ENCODE peak calls at places on chromosomes 16 and 17, in six cellular contexts. One of them, this sample, is unnamed.

GRCh38 chr16:10767127-10767526 is 23.5 kb downstream of the NUBP1 start:
- DNase-seq in H9: no peak
- DNase-seq in mesenchymal stem cell: no peak
- DNase-seq in IMR-90: no peak
- DNase-seq in H1: no peak
- DNase-seq in neuronal stem cell: no peak
- DNase-seq in this sample: no peak

GRCh38 chr16:85173981-85174751 is 61.9 kb upstream of the CIBAR2 start:
- DNase-seq in H9: no peak
- DNase-seq in mesenchymal stem cell: peak; percentile 93
- DNase-seq in IMR-90: peak; percentile 89
- DNase-seq in H1: no peak
- DNase-seq in neuronal stem cell: no peak
- DNase-seq in this sample: peak; percentile 85

GRCh38 chr16:55628306-55628968 is 27.4 kb upstream of the SLC6A2 start:
- DNase-seq in H9: no peak
- DNase-seq in mesenchymal stem cell: no peak
- DNase-seq in IMR-90: no peak
- DNase-seq in H1: no peak
- DNase-seq in neuronal stem cell: no peak
- DNase-seq in this sample: peak; percentile 5

GRCh38 chr17:35486920-35487727 is 38.6 kb upstream of the SLFN13 start:
- DNase-seq in H9: no peak
- DNase-seq in mesenchymal stem cell: peak; percentile 35
- DNase-seq in IMR-90: peak; percentile 56
- DNase-seq in H1: peak; percentile 55
- DNase-seq in neuronal stem cell: no peak
- DNase-seq in this sample: no peak

GRCh38 chr16:84795338-84796053 is 24.3 kb upstream of the CRISPLD2 start:
- DNase-seq in H9: no peak
- DNase-seq in mesenchymal stem cell: peak; percentile 94
- DNase-seq in IMR-90: peak; percentile 100
- DNase-seq in H1: no peak
- DNase-seq in neuronal stem cell: no peak
- DNase-seq in this sample: peak; percentile 45

GRCh38 chr17:48819466-48819865 is 2.4 kb upstream of the TTLL6 start:
- DNase-seq in H9: no peak
- DNase-seq in mesenchymal stem cell: no peak
- DNase-seq in IMR-90: no peak
- DNase-seq in H1: no peak
- DNase-seq in neuronal stem cell: no peak
- DNase-seq in this sample: no peak

GRCh38 chr16:50303605-50304466 is 37.5 kb downstream of the ADCY7 start:
- DNase-seq in H9: peak; percentile 24
- DNase-seq in mesenchymal stem cell: peak; percentile 28
- DNase-seq in IMR-90: peak; percentile 70
- DNase-seq in H1: peak; percentile 42
- DNase-seq in neuronal stem cell: no peak
- DNase-seq in this sample: no peak

GRCh38 chr17:13143001-13143400 is 125.2 kb upstream of the ELAC2 start:
- DNase-seq in H9: no peak
- DNase-seq in mesenchymal stem cell: no peak
- DNase-seq in IMR-90: no peak
- DNase-seq in H1: no peak
- DNase-seq in neuronal stem cell: no peak
- DNase-seq in this sample: no peak

GRCh38 chr17:73363788-73364522 is 52.2 kb upstream of the CDC42EP4 start:
- DNase-seq in H9: peak; percentile 93
- DNase-seq in mesenchymal stem cell: no peak
- DNase-seq in IMR-90: no peak
- DNase-seq in H1: peak; percentile 59
- DNase-seq in neuronal stem cell: no peak
- DNase-seq in this sample: peak; percentile 72

GRCh38 chr17:17416400-17417360 is 60.1 kb upstream of the MED9 start:
- DNase-seq in H9: no peak
- DNase-seq in mesenchymal stem cell: peak; percentile 71
- DNase-seq in IMR-90: peak; percentile 87
- DNase-seq in H1: no peak
- DNase-seq in neuronal stem cell: no peak
- DNase-seq in this sample: no peak

GRCh38 chr16:26667271-26667703 is 399.4 kb upstream of the C16orf82 start:
- DNase-seq in H9: peak; percentile 46
- DNase-seq in mesenchymal stem cell: no peak
- DNase-seq in IMR-90: no peak
- DNase-seq in H1: peak; percentile 58
- DNase-seq in neuronal stem cell: peak; percentile 33
- DNase-seq in this sample: peak; percentile 22

GRCh38 chr17:65670667-65671371 is 109.4 kb upstream of the AXIN2 start:
- DNase-seq in H9: no peak
- DNase-seq in mesenchymal stem cell: no peak
- DNase-seq in IMR-90: no peak
- DNase-seq in H1: no peak
- DNase-seq in neuronal stem cell: no peak
- DNase-seq in this sample: no peak

GRCh38 chr17:76716834-76717205 is 6.1 kb upstream of the MXRA7 start:
- DNase-seq in H9: no peak
- DNase-seq in mesenchymal stem cell: peak; percentile 94
- DNase-seq in IMR-90: peak; percentile 93
- DNase-seq in H1: no peak
- DNase-seq in neuronal stem cell: no peak
- DNase-seq in this sample: no peak

GRCh38 chr16:50260206-50261159 is 5.9 kb upstream of the ADCY7 start:
- DNase-seq in H9: no peak
- DNase-seq in mesenchymal stem cell: no peak
- DNase-seq in IMR-90: no peak
- DNase-seq in H1: no peak
- DNase-seq in neuronal stem cell: no peak
- DNase-seq in this sample: no peak

GRCh38 chr17:77842906-77843249 is 115.6 kb upstream of the TNRC6C start:
- DNase-seq in H9: no peak
- DNase-seq in mesenchymal stem cell: no peak
- DNase-seq in IMR-90: no peak
- DNase-seq in H1: no peak
- DNase-seq in neuronal stem cell: no peak
- DNase-seq in this sample: no peak

GRCh38 chr17:41965694-41966375 is 760 bp upstream of the CNP start:
- DNase-seq in H9: peak; percentile 97
- DNase-seq in mesenchymal stem cell: peak; percentile 68
- DNase-seq in IMR-90: peak; percentile 38
- DNase-seq in H1: peak; percentile 82
- DNase-seq in neuronal stem cell: peak; percentile 50
- DNase-seq in this sample: peak; percentile 95

GRCh38 chr16:89026121-89026612 is 49.2 kb upstream of the CBFA2T3 start:
- DNase-seq in H9: no peak
- DNase-seq in mesenchymal stem cell: peak; percentile 24
- DNase-seq in IMR-90: no peak
- DNase-seq in H1: no peak
- DNase-seq in neuronal stem cell: no peak
- DNase-seq in this sample: no peak

GRCh38 chr17:80498242-80498919 is 22.0 kb upstream of the NPTX1 start:
- DNase-seq in H9: peak; percentile 57
- DNase-seq in mesenchymal stem cell: no peak
- DNase-seq in IMR-90: peak; percentile 47
- DNase-seq in H1: no peak
- DNase-seq in neuronal stem cell: peak; percentile 23
- DNase-seq in this sample: no peak

GRCh38 chr16:71343078-71343477 is 15.4 kb upstream of the CALB2 start:
- DNase-seq in H9: no peak
- DNase-seq in mesenchymal stem cell: no peak
- DNase-seq in IMR-90: no peak
- DNase-seq in H1: no peak
- DNase-seq in neuronal stem cell: no peak
- DNase-seq in this sample: no peak

GRCh38 chr16:64657316-64658011 is 464.4 kb downstream of the CDH11 start:
- DNase-seq in H9: no peak
- DNase-seq in mesenchymal stem cell: no peak
- DNase-seq in IMR-90: peak; percentile 37
- DNase-seq in H1: no peak
- DNase-seq in neuronal stem cell: no peak
- DNase-seq in this sample: no peak

GRCh38 chr17:80191720-80192265 is 22.0 kb downstream of the CARD14 start:
- DNase-seq in H9: no peak
- DNase-seq in mesenchymal stem cell: no peak
- DNase-seq in IMR-90: no peak
- DNase-seq in H1: no peak
- DNase-seq in neuronal stem cell: no peak
- DNase-seq in this sample: no peak

GRCh38 chr16:85715169-85716015 is 26.6 kb upstream of the GINS2 start:
- DNase-seq in H9: peak; percentile 61
- DNase-seq in mesenchymal stem cell: peak; percentile 57
- DNase-seq in IMR-90: peak; percentile 39
- DNase-seq in H1: no peak
- DNase-seq in neuronal stem cell: no peak
- DNase-seq in this sample: no peak

GRCh38 chr16:59021751-59022150 is 287.6 kb upstream of the GOT2 start:
- DNase-seq in H9: no peak
- DNase-seq in mesenchymal stem cell: peak; percentile 7
- DNase-seq in IMR-90: peak; percentile 32
- DNase-seq in H1: no peak
- DNase-seq in neuronal stem cell: no peak
- DNase-seq in this sample: no peak

DNA sequence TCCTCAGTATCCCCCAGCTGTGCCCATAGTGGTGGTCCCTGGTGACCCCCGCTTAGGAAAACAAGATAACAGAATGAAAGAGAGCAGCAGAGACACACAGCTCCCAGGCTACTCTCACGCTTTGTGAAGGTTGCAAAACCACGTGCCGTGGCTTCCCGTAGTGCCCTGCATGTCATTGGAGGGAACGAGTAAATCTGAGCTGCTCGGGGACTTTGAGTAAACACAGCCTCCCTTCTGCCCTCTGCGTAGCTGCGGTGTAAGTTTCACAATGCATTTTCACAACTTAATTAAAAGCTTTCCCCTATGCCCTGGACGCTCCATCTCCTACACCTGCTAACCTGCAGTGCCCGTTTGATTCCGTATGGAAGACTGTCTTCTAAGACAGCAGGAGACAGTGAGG is 116.2 kb upstream of the RCVRN start:
- DNase-seq in H9: no peak
- DNase-seq in mesenchymal stem cell: peak; percentile 73
- DNase-seq in IMR-90: peak; percentile 20
- DNase-seq in H1: no peak
- DNase-seq in neuronal stem cell: no peak
- DNase-seq in this sample: no peak
- H3K23ac ChIP-seq in H9: no peak overlapping the region
- H3K23ac ChIP-seq in mesenchymal stem cell: no peak overlapping the region
- H3K23ac ChIP-seq in IMR-90: no peak overlapping the region
- H3K23ac ChIP-seq in H1: no peak overlapping the region
- H3K23ac ChIP-seq in neuronal stem cell: no peak overlapping the region
- H3K23ac ChIP-seq in this sample: no peak overlapping the region

GRCh38 chr17:40290629-40291296 is 3.1 kb downstream of the CDC6 start:
- DNase-seq in H9: no peak
- DNase-seq in mesenchymal stem cell: peak; percentile 97
- DNase-seq in IMR-90: peak; percentile 97
- DNase-seq in H1: no peak
- DNase-seq in neuronal stem cell: no peak
- DNase-seq in this sample: peak; percentile 79

GRCh38 chr17:40284085-40284713 is 3.5 kb upstream of the CDC6 start:
- DNase-seq in H9: no peak
- DNase-seq in mesenchymal stem cell: peak; percentile 85
- DNase-seq in IMR-90: peak; percentile 83
- DNase-seq in H1: no peak
- DNase-seq in neuronal stem cell: no peak
- DNase-seq in this sample: peak; percentile 56

GRCh38 chr17:40286473-40286872 is 1.2 kb upstream of the CDC6 start:
- DNase-seq in H9: no peak
- DNase-seq in mesenchymal stem cell: no peak
- DNase-seq in IMR-90: no peak
- DNase-seq in H1: no peak
- DNase-seq in neuronal stem cell: no peak
- DNase-seq in this sample: no peak

GRCh38 chr17:40287159-40287493 is 553 bp upstream of the CDC6 start:
- DNase-seq in H9: no peak
- DNase-seq in mesenchymal stem cell: no peak
- DNase-seq in IMR-90: no peak
- DNase-seq in H1: no peak
- DNase-seq in neuronal stem cell: no peak
- DNase-seq in this sample: no peak

GRCh38 chr17:40287494-40288369 is at the start of gene CDC6:
- DNase-seq in H9: peak; percentile 100
- DNase-seq in mesenchymal stem cell: peak; percentile 99
- DNase-seq in IMR-90: peak; percentile 99
- DNase-seq in H1: peak; percentile 96
- DNase-seq in neuronal stem cell: peak; percentile 99
- DNase-seq in this sample: peak; percentile 100
- H4K8ac ChIP-seq in H9: no peak within 1 kb of the TSS
- H4K8ac ChIP-seq in mesenchymal stem cell: peak within 1 kb of the TSS; percentile 55
- H4K8ac ChIP-seq in IMR-90: peak within 1 kb of the TSS; percentile 96
- H4K8ac ChIP-seq in H1: peak within 1 kb of the TSS; percentile 98
- H4K8ac ChIP-seq in neuronal stem cell: no peak within 1 kb of the TSS
- H4K8ac ChIP-seq in this sample: no peak within 1 kb of the TSS

GRCh38 chr17:2814499-2815341 is 18.5 kb downstream of the RAP1GAP2 start:
- DNase-seq in H9: peak; percentile 32
- DNase-seq in mesenchymal stem cell: no peak
- DNase-seq in IMR-90: no peak
- DNase-seq in H1: no peak
- DNase-seq in neuronal stem cell: no peak
- DNase-seq in this sample: no peak
- H3K23ac ChIP-seq in H9: no peak overlapping the region
- H3K23ac ChIP-seq in mesenchymal stem cell: no peak overlapping the region
- H3K23ac ChIP-seq in IMR-90: no peak overlapping the region
- H3K23ac ChIP-seq in H1: no peak overlapping the region
- H3K23ac ChIP-seq in neuronal stem cell: peak overlapping the region; percentile 69
- H3K23ac ChIP-seq in this sample: no peak overlapping the region

GRCh38 chr16:81077077-81077940 is at the start of gene C16orf46:
- DNase-seq in H9: peak; percentile 99
- DNase-seq in mesenchymal stem cell: peak; percentile 97
- DNase-seq in IMR-90: peak; percentile 95
- DNase-seq in H1: peak; percentile 100
- DNase-seq in neuronal stem cell: peak; percentile 95
- DNase-seq in this sample: peak; percentile 98
- H4K8ac ChIP-seq in H9: no peak within 1 kb of the TSS
- H4K8ac ChIP-seq in mesenchymal stem cell: peak within 1 kb of the TSS; percentile 93
- H4K8ac ChIP-seq in IMR-90: peak within 1 kb of the TSS; percentile 99
- H4K8ac ChIP-seq in H1: peak within 1 kb of the TSS; percentile 90
- H4K8ac ChIP-seq in neuronal stem cell: peak within 1 kb of the TSS; percentile 86
- H4K8ac ChIP-seq in this sample: no peak within 1 kb of the TSS

DNA sequence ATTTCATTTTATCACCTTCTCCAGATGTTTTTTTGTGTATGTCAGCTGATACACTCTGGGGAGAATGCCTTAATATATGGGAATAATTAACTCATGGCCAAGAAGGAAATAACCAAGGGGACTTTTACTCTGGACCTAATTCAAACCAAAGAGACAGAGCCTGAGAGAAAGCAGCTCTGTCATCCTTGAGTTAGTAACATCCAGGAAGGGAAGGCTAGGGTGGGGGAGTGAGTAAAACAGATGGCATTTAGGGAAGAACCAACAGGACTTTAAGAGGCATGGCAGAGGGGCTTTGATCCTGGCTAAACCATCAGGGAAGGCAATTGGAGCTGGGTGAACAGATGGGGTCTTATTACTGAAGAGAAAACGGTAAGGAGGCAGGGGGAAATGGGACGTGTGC is 2.4 kb upstream of the SMPD3 start:
- DNase-seq in H9: no peak
- DNase-seq in mesenchymal stem cell: no peak
- DNase-seq in IMR-90: no peak
- DNase-seq in H1: no peak
- DNase-seq in neuronal stem cell: no peak
- DNase-seq in this sample: no peak
- H3K23ac ChIP-seq in H9: no peak overlapping the region
- H3K23ac ChIP-seq in mesenchymal stem cell: no peak overlapping the region
- H3K23ac ChIP-seq in IMR-90: no peak overlapping the region
- H3K23ac ChIP-seq in H1: no peak overlapping the region
- H3K23ac ChIP-seq in neuronal stem cell: no peak overlapping the region
- H3K23ac ChIP-seq in this sample: no peak overlapping the region

GRCh38 chr17:50798424-50799344 is 31.4 kb upstream of the ANKRD40CL start:
- DNase-seq in H9: no peak
- DNase-seq in mesenchymal stem cell: no peak
- DNase-seq in IMR-90: no peak
- DNase-seq in H1: no peak
- DNase-seq in neuronal stem cell: no peak
- DNase-seq in this sample: peak; percentile 65
- H4K8ac ChIP-seq in H9: no peak overlapping the region
- H4K8ac ChIP-seq in mesenchymal stem cell: no peak overlapping the region
- H4K8ac ChIP-seq in IMR-90: no peak overlapping the region
- H4K8ac ChIP-seq in H1: peak overlapping the region; percentile 8
- H4K8ac ChIP-seq in neuronal stem cell: no peak overlapping the region
- H4K8ac ChIP-seq in this sample: no peak overlapping the region